ENCODE peak calls at places on chromosomes 12 and 14, in nine cellular contexts. One of them, this sample, is unnamed.

GRCh38 chr12:59491877-59492276 is 104.0 kb upstream of the SLC16A7 start:
- DNase-seq in BJ: no peak
- DNase-seq in cardiac fibroblast: no peak
- DNase-seq in ovary: no peak
- DNase-seq in endothelial cell of umbilical vein: no peak
- DNase-seq in astrocyte of the cerebellum: no peak
- DNase-seq in HL-60: peak
- DNase-seq in thyroid gland: no peak
- DNase-seq in endothelial cell: no peak
- DNase-seq in this sample: no peak

GRCh38 chr14:100589760-100590469 is 2.7 kb upstream of the BEGAIN start:
- DNase-seq in BJ: no peak
- DNase-seq in cardiac fibroblast: no peak
- DNase-seq in ovary: peak
- DNase-seq in endothelial cell of umbilical vein: no peak
- DNase-seq in astrocyte of the cerebellum: no peak
- DNase-seq in HL-60: no peak
- DNase-seq in thyroid gland: no peak
- DNase-seq in endothelial cell: no peak
- DNase-seq in this sample: no peak

GRCh38 chr12:61272441-61272840 is 987.8 kb upstream of the USP15 start:
- DNase-seq in BJ: no peak
- DNase-seq in cardiac fibroblast: no peak
- DNase-seq in ovary: no peak
- DNase-seq in endothelial cell of umbilical vein: no peak
- DNase-seq in astrocyte of the cerebellum: no peak
- DNase-seq in HL-60: no peak
- DNase-seq in thyroid gland: no peak
- DNase-seq in endothelial cell: no peak
- DNase-seq in this sample: no peak

GRCh38 chr14:104284636-104285482 is 146.5 kb downstream of the KIF26A start:
- DNase-seq in BJ: no peak
- DNase-seq in cardiac fibroblast: no peak
- DNase-seq in ovary: peak
- DNase-seq in endothelial cell of umbilical vein: no peak
- DNase-seq in astrocyte of the cerebellum: no peak
- DNase-seq in HL-60: no peak
- DNase-seq in thyroid gland: no peak
- DNase-seq in endothelial cell: no peak
- DNase-seq in this sample: peak

GRCh38 chr14:55130194-55130550 is 1.1 kb downstream of the LGALS3 start:
- DNase-seq in BJ: no peak
- DNase-seq in cardiac fibroblast: no peak
- DNase-seq in ovary: no peak
- DNase-seq in endothelial cell of umbilical vein: no peak
- DNase-seq in astrocyte of the cerebellum: no peak
- DNase-seq in HL-60: no peak
- DNase-seq in thyroid gland: no peak
- DNase-seq in endothelial cell: no peak
- DNase-seq in this sample: no peak

GRCh38 chr14:23093993-23094665 is 807 bp downstream of the ACIN1 start:
- DNase-seq in BJ: no peak
- DNase-seq in cardiac fibroblast: no peak
- DNase-seq in ovary: no peak
- DNase-seq in endothelial cell of umbilical vein: no peak
- DNase-seq in astrocyte of the cerebellum: no peak
- DNase-seq in HL-60: no peak
- DNase-seq in thyroid gland: peak
- DNase-seq in endothelial cell: peak
- DNase-seq in this sample: peak

GRCh38 chr12:46470039-46470627 is 97.6 kb upstream of the SLC38A2 start:
- DNase-seq in BJ: no peak
- DNase-seq in cardiac fibroblast: no peak
- DNase-seq in ovary: no peak
- DNase-seq in endothelial cell of umbilical vein: no peak
- DNase-seq in astrocyte of the cerebellum: no peak
- DNase-seq in HL-60: peak
- DNase-seq in thyroid gland: no peak
- DNase-seq in endothelial cell: no peak
- DNase-seq in this sample: no peak

GRCh38 chr12:55712154-55712553 is 3.7 kb upstream of the BLOC1S1 start:
- DNase-seq in BJ: no peak
- DNase-seq in cardiac fibroblast: peak
- DNase-seq in ovary: no peak
- DNase-seq in endothelial cell of umbilical vein: no peak
- DNase-seq in astrocyte of the cerebellum: no peak
- DNase-seq in HL-60: no peak
- DNase-seq in thyroid gland: no peak
- DNase-seq in endothelial cell: no peak
- DNase-seq in this sample: no peak

GRCh38 chr12:24014240-24014639 is 64.8 kb upstream of the SOX5 start:
- DNase-seq in BJ: no peak
- DNase-seq in cardiac fibroblast: no peak
- DNase-seq in ovary: no peak
- DNase-seq in endothelial cell of umbilical vein: no peak
- DNase-seq in astrocyte of the cerebellum: no peak
- DNase-seq in HL-60: no peak
- DNase-seq in thyroid gland: no peak
- DNase-seq in endothelial cell: no peak
- DNase-seq in this sample: no peak

GRCh38 chr12:54195736-54196347 is 7.1 kb upstream of the SMUG1 start:
- DNase-seq in BJ: no peak
- DNase-seq in cardiac fibroblast: peak
- DNase-seq in ovary: no peak
- DNase-seq in endothelial cell of umbilical vein: peak
- DNase-seq in astrocyte of the cerebellum: no peak
- DNase-seq in HL-60: peak
- DNase-seq in thyroid gland: no peak
- DNase-seq in endothelial cell: no peak
- DNase-seq in this sample: no peak

GRCh38 chr12:46921048-46921753 is 95.4 kb upstream of the SLC38A4 start:
- DNase-seq in BJ: no peak
- DNase-seq in cardiac fibroblast: peak
- DNase-seq in ovary: no peak
- DNase-seq in endothelial cell of umbilical vein: peak
- DNase-seq in astrocyte of the cerebellum: no peak
- DNase-seq in HL-60: no peak
- DNase-seq in thyroid gland: no peak
- DNase-seq in endothelial cell: no peak
- DNase-seq in this sample: no peak

GRCh38 chr12:61452076-61452475 is 808.1 kb upstream of the USP15 start:
- DNase-seq in BJ: no peak
- DNase-seq in cardiac fibroblast: no peak
- DNase-seq in ovary: no peak
- DNase-seq in endothelial cell of umbilical vein: no peak
- DNase-seq in astrocyte of the cerebellum: no peak
- DNase-seq in HL-60: no peak
- DNase-seq in thyroid gland: no peak
- DNase-seq in endothelial cell: no peak
- DNase-seq in this sample: no peak

GRCh38 chr14:68841030-68841809 is 48.4 kb upstream of the ZFP36L1 start:
- DNase-seq in BJ: no peak
- DNase-seq in cardiac fibroblast: peak
- DNase-seq in ovary: no peak
- DNase-seq in endothelial cell of umbilical vein: peak
- DNase-seq in astrocyte of the cerebellum: no peak
- DNase-seq in HL-60: no peak
- DNase-seq in thyroid gland: no peak
- DNase-seq in endothelial cell: no peak
- DNase-seq in this sample: no peak

GRCh38 chr14:70934502-70935134 is 27.4 kb downstream of the PCNX1 start:
- DNase-seq in BJ: peak
- DNase-seq in cardiac fibroblast: peak
- DNase-seq in ovary: no peak
- DNase-seq in endothelial cell of umbilical vein: peak
- DNase-seq in astrocyte of the cerebellum: no peak
- DNase-seq in HL-60: no peak
- DNase-seq in thyroid gland: no peak
- DNase-seq in endothelial cell: no peak
- DNase-seq in this sample: no peak

GRCh38 chr12:46300906-46301305 is 32.1 kb upstream of the SLC38A1 start:
- DNase-seq in BJ: no peak
- DNase-seq in cardiac fibroblast: peak
- DNase-seq in ovary: no peak
- DNase-seq in endothelial cell of umbilical vein: peak
- DNase-seq in astrocyte of the cerebellum: no peak
- DNase-seq in HL-60: peak
- DNase-seq in thyroid gland: peak
- DNase-seq in endothelial cell: peak
- DNase-seq in this sample: no peak

GRCh38 chr14:58815046-58815701 is 177.4 kb downstream of the DACT1 start:
- DNase-seq in BJ: peak
- DNase-seq in cardiac fibroblast: peak
- DNase-seq in ovary: no peak
- DNase-seq in endothelial cell of umbilical vein: no peak
- DNase-seq in astrocyte of the cerebellum: no peak
- DNase-seq in HL-60: no peak
- DNase-seq in thyroid gland: no peak
- DNase-seq in endothelial cell: no peak
- DNase-seq in this sample: no peak

GRCh38 chr12:4191642-4192041 is 81.9 kb upstream of the CCND2 start:
- DNase-seq in BJ: no peak
- DNase-seq in cardiac fibroblast: no peak
- DNase-seq in ovary: no peak
- DNase-seq in endothelial cell of umbilical vein: no peak
- DNase-seq in astrocyte of the cerebellum: no peak
- DNase-seq in HL-60: no peak
- DNase-seq in thyroid gland: peak
- DNase-seq in endothelial cell: no peak
- DNase-seq in this sample: no peak

DNA sequence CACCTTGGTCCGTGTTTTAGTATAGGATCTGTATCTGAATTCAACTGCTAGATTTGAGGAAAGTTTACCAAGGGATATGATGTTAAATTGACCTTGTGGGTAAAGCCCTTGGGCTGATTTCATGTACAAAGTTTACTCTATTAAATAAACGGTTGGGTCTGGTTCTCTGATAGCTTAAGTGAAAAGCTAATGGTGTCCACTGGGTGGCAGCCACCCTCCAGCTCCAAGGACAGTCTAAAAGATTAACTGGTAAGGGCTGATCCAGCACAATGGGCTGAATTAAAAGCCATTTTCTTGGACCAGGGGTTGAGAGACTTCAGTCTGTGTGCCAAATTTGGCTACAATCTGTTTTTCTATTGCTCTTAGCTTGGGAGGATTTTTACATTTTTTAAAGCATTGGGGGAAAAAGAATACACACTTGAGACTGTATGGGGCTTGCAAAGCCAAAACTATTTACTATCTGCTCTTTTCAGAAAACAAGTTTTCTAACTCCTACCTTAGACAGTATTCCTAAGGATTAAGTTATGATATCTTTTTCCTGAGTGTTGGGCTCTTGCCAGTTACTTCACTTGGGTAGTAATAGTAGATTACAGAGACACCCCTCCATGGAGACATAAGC is 116.5 kb downstream of the GPHN start:
- DNase-seq in BJ: no peak
- DNase-seq in cardiac fibroblast: peak
- DNase-seq in ovary: no peak
- DNase-seq in endothelial cell of umbilical vein: peak
- DNase-seq in astrocyte of the cerebellum: peak
- DNase-seq in HL-60: no peak
- DNase-seq in thyroid gland: peak
- DNase-seq in endothelial cell: peak
- DNase-seq in this sample: peak
- TF ChIP-seq CTCF in BJ: peak
- TF ChIP-seq CTCF in cardiac fibroblast: peak
- TF ChIP-seq CTCF in ovary: no peak
- TF ChIP-seq CTCF in endothelial cell of umbilical vein: peak
- TF ChIP-seq CTCF in astrocyte of the cerebellum: peak
- TF ChIP-seq CTCF in HL-60: no peak
- TF ChIP-seq CTCF in thyroid gland: peak
- TF ChIP-seq CTCF in endothelial cell: peak
- TF ChIP-seq CTCF in this sample: peak

DNA sequence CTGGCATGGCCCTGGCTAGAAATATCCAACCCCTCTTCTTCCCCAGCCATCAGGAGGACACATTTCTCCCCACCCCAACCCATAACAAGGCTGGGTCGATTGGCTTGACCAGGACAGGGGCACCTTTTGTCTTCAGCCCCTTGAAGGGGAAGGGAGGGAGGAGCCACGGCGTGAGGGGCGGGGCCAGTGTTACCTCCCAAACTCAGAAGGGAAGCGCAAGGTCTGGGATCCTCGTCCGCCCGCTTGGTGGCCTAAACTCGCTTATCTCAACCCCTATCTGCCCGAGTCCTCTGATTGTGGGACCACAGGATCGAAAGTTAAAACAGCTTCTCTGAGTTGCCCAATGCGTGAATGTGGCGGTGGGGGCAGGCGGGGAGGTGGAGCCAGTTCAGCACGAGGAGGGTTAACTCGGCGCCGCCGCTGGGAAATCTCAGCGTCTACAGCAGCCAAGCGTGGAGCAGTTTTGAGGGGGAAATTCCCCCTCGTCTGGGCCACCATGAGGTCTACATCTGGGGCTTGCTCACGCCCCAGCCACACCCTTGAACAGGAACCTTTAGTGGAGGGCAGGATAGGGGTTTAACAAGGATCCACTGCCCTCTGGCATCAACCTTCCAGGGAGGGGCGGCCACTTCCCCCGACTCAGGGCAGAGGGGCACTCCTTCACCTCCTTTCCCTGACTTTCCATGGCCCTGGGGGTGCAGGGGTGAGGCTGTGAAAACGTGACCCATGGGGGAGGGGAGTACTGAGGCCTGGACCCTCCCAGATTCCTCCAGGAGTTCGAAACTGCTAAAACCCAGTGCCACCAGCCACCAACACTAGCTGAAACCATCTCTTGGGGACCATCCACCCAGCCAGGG is 745 bp downstream of the STAT6 start:
- DNase-seq in BJ: no peak
- DNase-seq in cardiac fibroblast: peak
- DNase-seq in ovary: peak
- DNase-seq in endothelial cell of umbilical vein: peak
- DNase-seq in astrocyte of the cerebellum: no peak
- DNase-seq in HL-60: peak
- DNase-seq in thyroid gland: peak
- DNase-seq in endothelial cell: peak
- DNase-seq in this sample: peak
- TF ChIP-seq CTCF in BJ: peak
- TF ChIP-seq CTCF in cardiac fibroblast: no peak
- TF ChIP-seq CTCF in ovary: peak
- TF ChIP-seq CTCF in endothelial cell of umbilical vein: no peak
- TF ChIP-seq CTCF in astrocyte of the cerebellum: no peak
- TF ChIP-seq CTCF in HL-60: no peak
- TF ChIP-seq CTCF in thyroid gland: no peak
- TF ChIP-seq CTCF in endothelial cell: no peak
- TF ChIP-seq CTCF in this sample: no peak

GRCh38 chr12:96399919-96400630 is at the start of gene CDK17:
- DNase-seq in BJ: no peak
- DNase-seq in cardiac fibroblast: peak
- DNase-seq in ovary: peak
- DNase-seq in endothelial cell of umbilical vein: peak
- DNase-seq in astrocyte of the cerebellum: peak
- DNase-seq in HL-60: peak
- DNase-seq in thyroid gland: peak
- DNase-seq in endothelial cell: peak
- DNase-seq in this sample: peak
- TF ChIP-seq CTCF in BJ: peak
- TF ChIP-seq CTCF in cardiac fibroblast: peak
- TF ChIP-seq CTCF in ovary: peak
- TF ChIP-seq CTCF in endothelial cell of umbilical vein: peak
- TF ChIP-seq CTCF in astrocyte of the cerebellum: peak
- TF ChIP-seq CTCF in HL-60: no peak
- TF ChIP-seq CTCF in thyroid gland: peak
- TF ChIP-seq CTCF in endothelial cell: peak
- TF ChIP-seq CTCF in this sample: no peak

GRCh38 chr12:52667509-52667908 is 12.7 kb downstream of the KRT1 start:
- DNase-seq in BJ: no peak
- DNase-seq in cardiac fibroblast: no peak
- DNase-seq in ovary: no peak
- DNase-seq in endothelial cell of umbilical vein: no peak
- DNase-seq in astrocyte of the cerebellum: no peak
- DNase-seq in HL-60: no peak
- DNase-seq in thyroid gland: no peak
- DNase-seq in endothelial cell: no peak
- DNase-seq in this sample: no peak
- TF ChIP-seq CTCF in BJ: peak
- TF ChIP-seq CTCF in cardiac fibroblast: peak
- TF ChIP-seq CTCF in ovary: no peak
- TF ChIP-seq CTCF in endothelial cell of umbilical vein: no peak
- TF ChIP-seq CTCF in astrocyte of the cerebellum: no peak
- TF ChIP-seq CTCF in HL-60: no peak
- TF ChIP-seq CTCF in thyroid gland: no peak
- TF ChIP-seq CTCF in endothelial cell: no peak
- TF ChIP-seq CTCF in this sample: no peak